ENCODE peak calls at places on chromosomes 6 and 20, in ten cellular contexts. One of them, this sample, is unnamed. For H3K9me3, the result is how much of the 10 kb centered on the place peaks cover.

GRCh38 chr6:137820952-137821351 is 46.1 kb upstream of the TNFAIP3 start:
- DNase-seq in esophagus squamous epithelium: no peak
- DNase-seq in body of pancreas: no peak
- DNase-seq in Panc1: no peak
- DNase-seq in right atrium auricular region: no peak
- DNase-seq in OCI-LY7: no peak
- DNase-seq in MM.1S: no peak
- DNase-seq in adrenal gland: no peak
- DNase-seq in H9: no peak
- DNase-seq in CD8-positive, alpha-beta T cell: no peak
- DNase-seq in this sample: no peak

GRCh38 chr6:17336425-17336824 is 55.3 kb downstream of the RBM24 start:
- DNase-seq in CD8-positive, alpha-beta T cell: no peak
- DNase-seq in H9: no peak
- DNase-seq in OCI-LY7: no peak
- DNase-seq in adrenal gland: no peak
- DNase-seq in MM.1S: no peak
- DNase-seq in right atrium auricular region: no peak
- DNase-seq in body of pancreas: no peak
- DNase-seq in esophagus squamous epithelium: no peak
- DNase-seq in Panc1: no peak
- DNase-seq in this sample: no peak

GRCh38 chr6:28943223-28943556 is 19.4 kb upstream of the TRIM27 start:
- DNase-seq in adrenal gland: no peak
- DNase-seq in Panc1: no peak
- DNase-seq in OCI-LY7: no peak
- DNase-seq in esophagus squamous epithelium: no peak
- DNase-seq in H9: no peak
- DNase-seq in CD8-positive, alpha-beta T cell: no peak
- DNase-seq in right atrium auricular region: no peak
- DNase-seq in MM.1S: no peak
- DNase-seq in body of pancreas: no peak
- DNase-seq in this sample: no peak

GRCh38 chr6:39209360-39209811 is 19.9 kb downstream of the KCNK5 start:
- DNase-seq in CD8-positive, alpha-beta T cell: no peak
- DNase-seq in MM.1S: no peak
- DNase-seq in adrenal gland: no peak
- DNase-seq in OCI-LY7: no peak
- DNase-seq in body of pancreas: no peak
- DNase-seq in right atrium auricular region: no peak
- DNase-seq in esophagus squamous epithelium: no peak
- DNase-seq in H9: peak
- DNase-seq in Panc1: no peak
- DNase-seq in this sample: no peak

GRCh38 chr6:18165746-18166145 is 10.5 kb downstream of the KDM1B start:
- DNase-seq in CD8-positive, alpha-beta T cell: no peak
- DNase-seq in body of pancreas: no peak
- DNase-seq in OCI-LY7: no peak
- DNase-seq in right atrium auricular region: no peak
- DNase-seq in adrenal gland: no peak
- DNase-seq in MM.1S: no peak
- DNase-seq in Panc1: no peak
- DNase-seq in esophagus squamous epithelium: no peak
- DNase-seq in H9: no peak
- DNase-seq in this sample: no peak

GRCh38 chr6:132194529-132194928 is 206.7 kb downstream of the MOXD1 start:
- DNase-seq in MM.1S: no peak
- DNase-seq in Panc1: no peak
- DNase-seq in right atrium auricular region: no peak
- DNase-seq in esophagus squamous epithelium: no peak
- DNase-seq in CD8-positive, alpha-beta T cell: no peak
- DNase-seq in adrenal gland: no peak
- DNase-seq in body of pancreas: no peak
- DNase-seq in OCI-LY7: no peak
- DNase-seq in H9: no peak
- DNase-seq in this sample: no peak

GRCh38 chr6:1574083-1574761 is 35.5 kb upstream of the FOXC1 start:
- DNase-seq in CD8-positive, alpha-beta T cell: no peak
- DNase-seq in H9: no peak
- DNase-seq in OCI-LY7: no peak
- DNase-seq in body of pancreas: no peak
- DNase-seq in Panc1: no peak
- DNase-seq in adrenal gland: no peak
- DNase-seq in right atrium auricular region: no peak
- DNase-seq in MM.1S: no peak
- DNase-seq in esophagus squamous epithelium: no peak
- DNase-seq in this sample: no peak

GRCh38 chr6:152727507-152727906 is 23.1 kb upstream of the VIP start:
- DNase-seq in Panc1: no peak
- DNase-seq in OCI-LY7: no peak
- DNase-seq in adrenal gland: no peak
- DNase-seq in esophagus squamous epithelium: no peak
- DNase-seq in body of pancreas: no peak
- DNase-seq in MM.1S: no peak
- DNase-seq in H9: peak
- DNase-seq in CD8-positive, alpha-beta T cell: no peak
- DNase-seq in right atrium auricular region: no peak
- DNase-seq in this sample: no peak

GRCh38 chr6:133062077-133062476 is 179.1 kb upstream of the EYA4 start:
- DNase-seq in body of pancreas: no peak
- DNase-seq in esophagus squamous epithelium: no peak
- DNase-seq in right atrium auricular region: peak
- DNase-seq in OCI-LY7: no peak
- DNase-seq in MM.1S: no peak
- DNase-seq in CD8-positive, alpha-beta T cell: no peak
- DNase-seq in adrenal gland: no peak
- DNase-seq in Panc1: no peak
- DNase-seq in H9: no peak
- DNase-seq in this sample: no peak

GRCh38 chr6:159324599-159324998 is 155.4 kb downstream of the FNDC1 start:
- DNase-seq in H9: no peak
- DNase-seq in Panc1: no peak
- DNase-seq in body of pancreas: no peak
- DNase-seq in right atrium auricular region: no peak
- DNase-seq in OCI-LY7: no peak
- DNase-seq in adrenal gland: no peak
- DNase-seq in esophagus squamous epithelium: no peak
- DNase-seq in MM.1S: no peak
- DNase-seq in CD8-positive, alpha-beta T cell: no peak
- DNase-seq in this sample: no peak
- H3K9me3 ChIP-seq in H9: under half
- H3K9me3 ChIP-seq in Panc1: under half
- H3K9me3 ChIP-seq in body of pancreas: under half
- H3K9me3 ChIP-seq in right atrium auricular region: under half
- H3K9me3 ChIP-seq in OCI-LY7: under half
- H3K9me3 ChIP-seq in adrenal gland: under half
- H3K9me3 ChIP-seq in esophagus squamous epithelium: under half
- H3K9me3 ChIP-seq in MM.1S: under half
- H3K9me3 ChIP-seq in CD8-positive, alpha-beta T cell: under half
- H3K9me3 ChIP-seq in this sample: under half

GRCh38 chr6:116057766-116058165 is 2.9 kb downstream of the FRK start:
- DNase-seq in Panc1: no peak
- DNase-seq in H9: no peak
- DNase-seq in right atrium auricular region: no peak
- DNase-seq in OCI-LY7: no peak
- DNase-seq in adrenal gland: no peak
- DNase-seq in MM.1S: no peak
- DNase-seq in CD8-positive, alpha-beta T cell: no peak
- DNase-seq in body of pancreas: no peak
- DNase-seq in esophagus squamous epithelium: no peak
- DNase-seq in this sample: no peak

GRCh38 chr6:116055513-116055912 is 5.2 kb downstream of the FRK start:
- DNase-seq in H9: no peak
- DNase-seq in esophagus squamous epithelium: no peak
- DNase-seq in CD8-positive, alpha-beta T cell: no peak
- DNase-seq in Panc1: no peak
- DNase-seq in body of pancreas: no peak
- DNase-seq in OCI-LY7: no peak
- DNase-seq in right atrium auricular region: no peak
- DNase-seq in adrenal gland: no peak
- DNase-seq in MM.1S: no peak
- DNase-seq in this sample: no peak

GRCh38 chr6:116062496-116062895 is 1.8 kb upstream of the FRK start:
- DNase-seq in CD8-positive, alpha-beta T cell: no peak
- DNase-seq in adrenal gland: no peak
- DNase-seq in body of pancreas: no peak
- DNase-seq in right atrium auricular region: no peak
- DNase-seq in esophagus squamous epithelium: no peak
- DNase-seq in H9: no peak
- DNase-seq in MM.1S: no peak
- DNase-seq in OCI-LY7: no peak
- DNase-seq in Panc1: no peak
- DNase-seq in this sample: no peak

GRCh38 chr6:116060572-116061283 is at the start of gene FRK:
- DNase-seq in OCI-LY7: no peak
- DNase-seq in CD8-positive, alpha-beta T cell: no peak
- DNase-seq in adrenal gland: no peak
- DNase-seq in H9: no peak
- DNase-seq in right atrium auricular region: peak
- DNase-seq in esophagus squamous epithelium: no peak
- DNase-seq in body of pancreas: peak
- DNase-seq in Panc1: no peak
- DNase-seq in MM.1S: peak
- DNase-seq in this sample: peak

GRCh38 chr6:116059713-116060571 is 749 bp downstream of the FRK start:
- DNase-seq in MM.1S: peak
- DNase-seq in right atrium auricular region: no peak
- DNase-seq in esophagus squamous epithelium: no peak
- DNase-seq in CD8-positive, alpha-beta T cell: no peak
- DNase-seq in body of pancreas: peak
- DNase-seq in Panc1: no peak
- DNase-seq in H9: no peak
- DNase-seq in adrenal gland: no peak
- DNase-seq in OCI-LY7: no peak
- DNase-seq in this sample: peak
- H3K27ac ChIP-seq in MM.1S: peak
- H3K27ac ChIP-seq in right atrium auricular region: peak
- H3K27ac ChIP-seq in esophagus squamous epithelium: peak
- H3K27ac ChIP-seq in CD8-positive, alpha-beta T cell: no peak
- H3K27ac ChIP-seq in body of pancreas: peak
- H3K27ac ChIP-seq in Panc1: peak
- H3K27ac ChIP-seq in H9: no peak
- H3K27ac ChIP-seq in adrenal gland: no peak
- H3K27ac ChIP-seq in OCI-LY7: no peak
- H3K27ac ChIP-seq in this sample: no peak

GRCh38 chr6:159577564-159577963 is 115.5 kb downstream of the SOD2 start:
- DNase-seq in CD8-positive, alpha-beta T cell: no peak
- DNase-seq in OCI-LY7: no peak
- DNase-seq in Panc1: no peak
- DNase-seq in esophagus squamous epithelium: no peak
- DNase-seq in adrenal gland: no peak
- DNase-seq in right atrium auricular region: no peak
- DNase-seq in MM.1S: no peak
- DNase-seq in body of pancreas: no peak
- DNase-seq in H9: peak
- DNase-seq in this sample: peak
- H3K9me3 ChIP-seq in CD8-positive, alpha-beta T cell: under half
- H3K9me3 ChIP-seq in OCI-LY7: under half
- H3K9me3 ChIP-seq in Panc1: under half
- H3K9me3 ChIP-seq in esophagus squamous epithelium: under half
- H3K9me3 ChIP-seq in adrenal gland: under half
- H3K9me3 ChIP-seq in right atrium auricular region: under half
- H3K9me3 ChIP-seq in MM.1S: under half
- H3K9me3 ChIP-seq in body of pancreas: under half
- H3K9me3 ChIP-seq in H9: under half
- H3K9me3 ChIP-seq in this sample: under half

DNA sequence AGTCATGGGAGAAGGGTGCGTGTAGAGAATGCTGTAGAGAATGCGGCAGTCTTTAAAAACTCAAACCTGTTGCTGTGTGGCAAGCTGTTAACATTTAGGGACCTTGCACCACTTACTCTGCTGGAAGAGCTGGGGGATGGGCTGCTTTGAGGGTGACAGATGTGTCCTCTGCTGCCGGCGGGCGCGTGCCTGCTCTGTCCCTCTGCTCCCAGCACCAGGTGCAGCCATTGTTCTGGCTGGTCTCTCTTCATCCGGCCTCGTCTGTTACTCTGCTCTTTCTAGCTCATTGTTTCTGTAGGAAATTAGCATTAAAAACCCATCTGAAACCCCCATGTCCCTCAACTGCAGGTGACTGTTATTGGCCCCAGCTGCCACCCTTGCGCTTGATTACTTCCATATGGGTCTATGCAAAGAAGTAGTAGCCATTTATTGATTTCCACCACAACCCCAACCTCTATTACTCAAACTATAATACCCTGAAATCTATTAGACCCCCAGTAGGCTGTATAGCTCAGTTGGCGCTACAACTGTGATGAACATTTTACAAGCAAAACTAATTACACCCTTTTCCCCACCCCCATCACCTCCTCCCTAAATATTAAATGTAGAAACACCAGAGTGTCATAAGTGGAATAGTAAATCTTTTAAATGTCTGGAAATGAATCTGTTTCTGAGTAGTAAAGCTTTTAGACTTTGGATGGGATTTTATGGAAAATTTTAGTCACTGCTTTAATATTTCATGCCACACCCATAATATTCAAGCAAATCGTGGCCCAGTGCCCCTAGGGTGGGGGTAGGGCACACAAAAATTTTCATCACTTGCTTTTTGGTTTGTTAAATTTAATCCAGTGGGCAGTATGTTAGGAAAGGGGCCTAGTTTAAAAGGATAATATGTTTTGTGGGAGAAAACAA is 78.7 kb downstream of the CBFA2T2 start:
- DNase-seq in adrenal gland: no peak
- DNase-seq in CD8-positive, alpha-beta T cell: no peak
- DNase-seq in H9: peak
- DNase-seq in right atrium auricular region: no peak
- DNase-seq in MM.1S: peak
- DNase-seq in OCI-LY7: peak
- DNase-seq in body of pancreas: peak
- DNase-seq in esophagus squamous epithelium: no peak
- DNase-seq in Panc1: no peak
- DNase-seq in this sample: no peak
- H3K27ac ChIP-seq in adrenal gland: no peak
- H3K27ac ChIP-seq in CD8-positive, alpha-beta T cell: no peak
- H3K27ac ChIP-seq in H9: no peak
- H3K27ac ChIP-seq in right atrium auricular region: no peak
- H3K27ac ChIP-seq in MM.1S: peak
- H3K27ac ChIP-seq in OCI-LY7: peak
- H3K27ac ChIP-seq in body of pancreas: no peak
- H3K27ac ChIP-seq in esophagus squamous epithelium: peak
- H3K27ac ChIP-seq in Panc1: no peak
- H3K27ac ChIP-seq in this sample: no peak

DNA sequence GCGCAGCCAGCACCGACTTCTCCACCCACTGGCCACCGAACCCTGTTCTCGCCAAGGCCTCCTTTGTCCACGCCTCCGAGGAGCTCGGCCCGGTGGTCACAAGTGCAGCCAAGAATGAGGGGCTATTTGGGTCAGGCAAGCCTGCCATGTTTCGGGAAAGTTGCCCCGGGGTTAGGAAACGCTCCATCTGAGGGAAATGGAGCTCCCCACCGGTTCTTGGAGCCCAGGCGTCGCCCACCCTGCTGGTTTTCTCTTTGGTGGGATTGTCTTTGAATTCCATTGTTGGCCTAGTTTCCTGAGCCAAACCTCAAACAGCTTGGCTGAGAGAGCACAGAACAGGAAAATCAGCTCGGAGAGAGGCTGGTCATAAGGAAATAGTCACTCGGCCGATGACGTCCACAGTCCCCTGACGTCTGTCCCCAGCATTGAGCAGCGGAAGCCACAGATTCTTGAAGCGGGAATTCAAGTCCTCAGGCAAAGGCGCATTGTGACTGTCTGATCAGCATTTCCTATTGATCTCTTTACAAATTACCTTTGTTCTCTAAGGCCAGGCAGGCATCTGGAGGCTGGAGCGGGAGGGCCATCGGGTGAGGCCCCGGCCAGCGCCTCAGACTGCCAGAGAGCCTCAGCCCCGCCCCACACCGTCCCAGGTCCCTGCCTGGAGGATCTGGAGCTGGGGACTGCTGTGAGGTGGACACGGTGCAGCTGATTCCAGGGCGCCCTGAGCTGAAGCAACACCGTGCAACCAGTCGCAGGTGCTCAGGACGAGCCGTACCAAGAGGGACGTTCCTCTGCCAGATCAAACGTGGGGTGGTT is 138.6 kb downstream of the DLL1 start:
- DNase-seq in CD8-positive, alpha-beta T cell: no peak
- DNase-seq in right atrium auricular region: peak
- DNase-seq in body of pancreas: peak
- DNase-seq in OCI-LY7: no peak
- DNase-seq in MM.1S: no peak
- DNase-seq in Panc1: no peak
- DNase-seq in H9: peak
- DNase-seq in esophagus squamous epithelium: no peak
- DNase-seq in adrenal gland: peak
- DNase-seq in this sample: no peak
- H3K9me3 ChIP-seq in CD8-positive, alpha-beta T cell: under half
- H3K9me3 ChIP-seq in right atrium auricular region: under half
- H3K9me3 ChIP-seq in body of pancreas: under half
- H3K9me3 ChIP-seq in OCI-LY7: under half
- H3K9me3 ChIP-seq in MM.1S: under half
- H3K9me3 ChIP-seq in Panc1: under half
- H3K9me3 ChIP-seq in H9: under half
- H3K9me3 ChIP-seq in esophagus squamous epithelium: under half
- H3K9me3 ChIP-seq in adrenal gland: under half
- H3K9me3 ChIP-seq in this sample: under half

This sample was measured in lung.